ENCODE peak calls at places on chromosomes 3 and 15, in four cellular contexts. B is CD4-positive, alpha-beta memory T cell; U is H1; D is breast epithelium. C is an unnamed sample.

GRCh38 chr3:123104550-123104949 is 37.7 kb downstream of the PDIA5 start:
- DNase-seq in B (no peak), U (no peak), D (no peak), C (no peak)

GRCh38 chr3:187403768-187404270 is 35.6 kb downstream of the RTP4 start:
- DNase-seq in B (no peak), U (no peak), D (no peak), C (no peak)

GRCh38 chr3:195715583-195716266 is 5.1 kb upstream of the MUC20 start:
- DNase-seq in B (no peak), U (no peak), D (no peak), C (no peak)

GRCh38 chr3:184751204-184751809 is 39.4 kb upstream of the MAGEF1 start:
- DNase-seq in B (no peak), U (no peak), D (no peak), C (no peak)

GRCh38 chr3:120767106-120767505 is 24.6 kb downstream of the GTF2E1 start:
- DNase-seq in B (no peak), U (no peak), D (no peak), C (no peak)

GRCh38 chr15:48397841-48398240 is 66.6 kb downstream of the DUT start:
- DNase-seq in B (no peak), U (no peak), D (no peak), C (no peak)

GRCh38 chr3:156675744-156676466 is 1.5 kb downstream of the TIPARP start:
- DNase-seq in B (no peak), U (no peak), D (peak), C (no peak)

GRCh38 chr3:29255854-29256696 is 24.8 kb upstream of the RBMS3 start:
- DNase-seq in B (no peak), U (no peak), D (no peak), C (no peak)

GRCh38 chr15:63015618-63016017 is 26.9 kb upstream of the TPM1 start:
- DNase-seq in B (no peak), U (no peak), D (no peak), C (no peak)

GRCh38 chr15:57537072-57537471 is 54.6 kb upstream of the MYZAP start:
- DNase-seq in B (no peak), U (no peak), D (no peak), C (no peak)

GRCh38 chr3:119809249-119810017 is 27.5 kb downstream of the NR1I2 start:
- DNase-seq in B (no peak), U (no peak), D (no peak), C (no peak)

GRCh38 chr15:79985571-79985970 is 14.6 kb upstream of the BCL2A1 start:
- DNase-seq in B (no peak), U (no peak), D (no peak), C (no peak)

GRCh38 chr3:157586293-157586692 is 83.1 kb upstream of the VEPH1 start:
- DNase-seq in B (no peak), U (no peak), D (no peak), C (no peak)

GRCh38 chr15:56736308-56736707 is 3.0 kb upstream of the ZNF280D start:
- DNase-seq in B (no peak), U (no peak), D (no peak), C (no peak)

GRCh38 chr3:40613306-40613705 is 88.5 kb downstream of the ZNF621 start:
- DNase-seq in B (no peak), U (no peak), D (no peak), C (no peak)

GRCh38 chr3:5032844-5033243 is 53.6 kb downstream of the BHLHE40 start:
- DNase-seq in B (no peak), U (no peak), D (no peak), C (no peak)

GRCh38 chr3:27253831-27254230 is 115.4 kb downstream of the NEK10 start:
- DNase-seq in B (peak), U (peak), D (peak), C (peak)

GRCh38 chr3:159669024-159669476 is 319.6 kb upstream of the IL12A start:
- DNase-seq in B (no peak), U (no peak), D (no peak), C (no peak)

GRCh38 chr15:29854413-29854812 is 32.1 kb upstream of the TJP1 start:
- DNase-seq in B (no peak), U (no peak), D (no peak), C (no peak)

GRCh38 chr15:69718916-69719315 is 266.3 kb downstream of the RPLP1 start:
- DNase-seq in B (no peak), U (no peak), D (peak), C (peak)

GRCh38 chr3:114464548-114464947 is 170.7 kb downstream of the TIGIT start:
- DNase-seq in B (no peak), U (no peak), D (no peak), C (no peak)

GRCh38 chr3:194062825-194063224 is 73.1 kb upstream of the HES1 start:
- DNase-seq in B (no peak), U (no peak), D (no peak), C (no peak)

GRCh38 chr3:129651316-129652202 is 45.1 kb upstream of the PLXND1 start:
- DNase-seq in B (no peak), U (no peak), D (no peak), C (no peak)

GRCh38 chr3:99943931-99944761 is 126.5 kb downstream of the CMSS1 start:
- DNase-seq in B (no peak), U (no peak), D (no peak), C (no peak)

DNA sequence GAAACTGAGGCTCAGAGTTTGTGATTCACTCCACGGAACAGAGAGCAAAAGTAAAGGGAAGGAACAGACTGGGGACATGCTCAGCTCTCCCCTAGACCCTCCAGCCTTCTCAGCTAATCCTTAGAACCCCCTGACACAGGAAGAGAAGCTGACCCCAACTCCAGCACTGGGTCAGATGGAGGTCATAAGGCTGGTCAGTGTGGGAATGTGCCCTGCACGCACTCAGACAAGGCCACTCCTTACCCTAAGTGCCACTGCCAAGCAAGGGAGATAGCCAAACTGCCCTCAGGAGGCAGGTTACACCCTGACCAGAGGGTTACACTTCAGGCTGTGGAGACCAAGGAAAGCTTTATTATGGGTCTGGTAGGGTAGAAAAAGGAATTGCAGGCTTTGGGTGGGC is 1.2 kb downstream of the RPL29 start:
- DNase-seq in B (no peak), U (no peak), D (no peak), C (no peak)
- H3K4me3 ChIP-seq in B (peak), U (peak), D (no peak), C (peak)

DNA sequence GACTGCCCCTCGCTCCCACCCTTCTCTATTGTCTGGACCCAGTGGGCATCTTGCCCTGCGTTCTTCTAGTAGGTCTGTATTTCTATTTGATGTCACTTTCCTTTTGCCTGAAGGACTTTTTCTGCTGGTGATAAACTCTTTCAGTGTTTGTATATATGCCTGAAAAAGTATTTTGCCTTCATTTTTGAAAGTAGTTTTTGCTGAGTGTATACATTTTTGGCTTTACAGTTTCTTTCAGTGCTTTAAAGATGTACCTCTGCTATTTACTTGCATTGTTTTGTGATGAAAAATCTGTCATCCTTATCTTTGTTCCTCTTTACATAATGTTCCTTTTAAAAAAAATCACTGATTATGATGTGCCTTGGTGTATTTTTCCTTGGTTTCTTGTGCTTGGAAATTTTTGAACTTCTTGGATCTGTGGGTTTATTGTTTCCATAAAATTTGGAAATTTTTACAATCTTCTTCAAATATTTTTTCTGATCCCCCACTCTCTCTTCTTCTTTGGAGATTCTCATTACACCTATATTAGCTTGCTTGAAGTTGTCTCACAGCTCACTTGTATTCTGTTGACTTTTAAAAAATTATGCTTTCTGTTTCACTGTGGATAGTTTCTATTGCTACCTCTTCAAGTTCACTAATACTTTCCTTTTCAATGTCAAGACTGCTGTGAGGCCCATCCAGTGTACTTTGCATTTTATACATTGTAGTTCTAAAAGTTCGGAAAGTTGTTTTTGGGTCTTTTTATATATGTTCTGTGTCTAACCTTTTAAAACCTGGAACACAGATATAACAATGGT is 67.8 kb downstream of the RGMA start:
- DNase-seq in B (no peak), U (no peak), D (no peak), C (no peak)
- H3K4me3 ChIP-seq in B (no peak), U (no peak), D (no peak), C (no peak)

GRCh38 chr3:54564374-54564925 is 363.4 kb downstream of the LRTM1 start:
- DNase-seq in B (no peak), U (no peak), D (no peak), C (no peak)
- H3K4me3 ChIP-seq in B (no peak), U (no peak), D (no peak), C (no peak)

GRCh38 chr15:85691350-85692240 is 103.1 kb downstream of the KLHL25 start:
- DNase-seq in B (no peak), U (no peak), D (no peak), C (no peak)
- H3K4me3 ChIP-seq in B (peak), U (no peak), D (no peak), C (peak)

GRCh38 chr15:78810003-78810376 is 1.3 kb downstream of the ADAMTS7 start:
- DNase-seq in B (no peak), U (no peak), D (no peak), C (no peak)
- H3K4me3 ChIP-seq in B (no peak), U (peak), D (peak), C (no peak)

DNA sequence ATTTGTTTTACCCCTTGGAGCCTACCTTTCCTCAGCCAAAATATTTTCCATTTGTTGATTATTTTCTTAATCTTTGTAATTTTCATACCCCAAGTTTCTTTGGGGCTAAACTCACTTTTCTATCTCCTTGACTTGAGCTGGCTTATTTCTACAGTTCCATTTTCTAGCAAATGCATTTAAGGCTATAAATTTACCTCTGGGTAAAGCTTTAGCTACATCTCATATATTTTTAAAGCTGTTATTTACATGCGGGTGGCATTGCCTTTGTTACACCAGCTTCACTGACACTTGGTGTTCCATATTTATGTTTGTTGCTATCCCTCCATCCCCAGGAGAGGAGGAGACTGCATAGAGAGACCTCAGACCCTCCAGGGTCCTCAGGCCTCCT is 136.3 kb downstream of the NUP210 start:
- DNase-seq in B (no peak), U (no peak), D (no peak), C (no peak)
- H3K4me3 ChIP-seq in B (no peak), U (no peak), D (no peak), C (no peak)

GRCh38 chr15:90840157-90840855 is 28.1 kb upstream of the FURIN start:
- DNase-seq in B (no peak), U (no peak), D (no peak), C (no peak)

GRCh38 chr15:90838066-90838465 is 30.3 kb upstream of the FURIN start:
- DNase-seq in B (peak), U (no peak), D (no peak), C (peak)

GRCh38 chr15:90837052-90837621 is 31.3 kb upstream of the FURIN start:
- DNase-seq in B (no peak), U (no peak), D (no peak), C (no peak)

GRCh38 chr15:90839187-90840071 is 29.0 kb upstream of the FURIN start:
- DNase-seq in B (no peak), U (peak), D (peak), C (no peak)

DNA sequence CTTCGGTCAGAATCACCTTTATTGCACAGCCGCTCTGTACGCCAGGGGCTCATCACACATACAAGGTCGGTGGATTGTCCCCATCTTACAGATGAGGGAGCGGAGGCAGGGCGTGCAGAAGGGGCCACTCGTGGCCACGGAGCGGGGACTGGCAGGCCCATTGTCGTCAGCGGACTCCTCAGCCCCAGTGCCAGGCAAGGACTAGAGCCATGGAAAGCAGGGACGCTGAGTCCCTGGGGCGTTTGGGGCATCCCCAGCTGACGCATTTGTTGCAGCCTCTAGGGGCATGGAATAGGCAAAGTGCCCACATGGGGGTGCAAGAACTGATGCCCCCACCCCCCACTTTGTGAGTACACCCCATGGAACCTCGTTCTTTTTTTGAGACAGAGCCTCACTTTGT is 29.8 kb upstream of the FURIN start:
- DNase-seq in B (no peak), U (no peak), D (no peak), C (no peak)
- H3K4me3 ChIP-seq in B (peak), U (no peak), D (no peak), C (no peak)

GRCh38 chr15:32134777-32135307 is 104.5 kb downstream of the CHRNA7 start:
- DNase-seq in B (no peak), U (no peak), D (no peak), C (no peak)
- H3K4me3 ChIP-seq in B (no peak), U (no peak), D (no peak), C (no peak)

GRCh38 chr3:9727041-9727595 is 4.4 kb upstream of the BRPF1 start:
- DNase-seq in B (peak), U (peak), D (no peak), C (peak)
- H3K4me3 ChIP-seq in B (peak), U (peak), D (no peak), C (peak)